ENCODE peak calls at places on chromosomes 6 and 20, in four cellular contexts. X is NCI-H748 treated with DMSO at 0.1 percent for 48 hours, I is keratinocyte, P is iPS DF 6.9. A is an unnamed sample.

GRCh38 chr6:37693079-37693478 is 4.6 kb downstream of the MDGA1 start:
- DNase-seq in X (no peak), I (no peak), P (no peak), A (no peak)

GRCh38 chr6:169803291-169803811 is 51.9 kb downstream of the ERMARD start:
- DNase-seq in X (no peak), I (no peak), P (no peak), A (no peak)

GRCh38 chr6:3433005-3433404 is 23.8 kb downstream of the SLC22A23 start:
- DNase-seq in X (no peak), I (no peak), P (no peak), A (no peak)

GRCh38 chr20:8812818-8813217 is 256.1 kb upstream of the PLCB4 start:
- DNase-seq in X (peak), I (no peak), P (no peak), A (no peak)

GRCh38 chr20:11492846-11493245 is 424.8 kb upstream of the BTBD3 start:
- DNase-seq in X (no peak), I (no peak), P (no peak), A (no peak)

GRCh38 chr20:10432079-10432478 is 1.9 kb downstream of the MKKS start:
- DNase-seq in X (no peak), I (no peak), P (no peak), A (no peak)

GRCh38 chr20:17841751-17842191 is 126.8 kb downstream of the SNX5 start:
- DNase-seq in X (no peak), I (no peak), P (no peak), A (no peak)

GRCh38 chr6:128036808-128037570 is 136.1 kb upstream of the THEMIS start:
- DNase-seq in X (no peak), I (no peak), P (no peak), A (no peak)

GRCh38 chr6:37173573-37174195 is 3.7 kb downstream of the PIM1 start:
- DNase-seq in X (no peak), I (no peak), P (no peak), A (no peak)

GRCh38 chr20:36065427-36065998 is 89.0 kb upstream of the EPB41L1 start:
- DNase-seq in X (no peak), I (no peak), P (no peak), A (no peak)

GRCh38 chr6:4678506-4679300 is 97.5 kb upstream of the CDYL start:
- DNase-seq in X (no peak), I (no peak), P (no peak), A (no peak)

GRCh38 chr6:52574709-52575489 is 2.0 kb downstream of the TRAM2 start:
- DNase-seq in X (no peak), I (no peak), P (no peak), A (no peak)

GRCh38 chr6:33343953-33344611 is 26.5 kb upstream of the ZBTB22 start:
- DNase-seq in X (no peak), I (no peak), P (no peak), A (no peak)

GRCh38 chr6:16991981-16992629 is 109.7 kb upstream of the STMND1 start:
- DNase-seq in X (no peak), I (no peak), P (no peak), A (no peak)

GRCh38 chr6:10099648-10100047 is 315.2 kb downstream of the TFAP2A start:
- DNase-seq in X (no peak), I (no peak), P (no peak), A (no peak)

GRCh38 chr6:69232506-69233194 is 564.2 kb downstream of the LMBRD1 start:
- DNase-seq in X (peak), I (no peak), P (peak), A (peak)

GRCh38 chr6:150800596-150801310 is 64.7 kb upstream of the MTHFD1L start:
- DNase-seq in X (no peak), I (no peak), P (no peak), A (no peak)

GRCh38 chr20:57040924-57041323 is 225.5 kb downstream of the BMP7 start:
- DNase-seq in X (no peak), I (no peak), P (no peak), A (peak)

GRCh38 chr6:47419621-47420020 is 58.0 kb upstream of the CD2AP start:
- DNase-seq in X (no peak), I (no peak), P (no peak), A (no peak)

GRCh38 chr6:103699770-103700169 is 1159.9 kb downstream of the HACE1 start:
- DNase-seq in X (no peak), I (no peak), P (no peak), A (no peak)

GRCh38 chr6:109793793-109794192 is 102.7 kb downstream of the FIG4 start:
- DNase-seq in X (peak), I (peak), P (no peak), A (peak)

GRCh38 chr6:121520337-121521163 is 85.1 kb downstream of the GJA1 start:
- DNase-seq in X (no peak), I (no peak), P (no peak), A (no peak)

GRCh38 chr6:117389227-117390057 is 36.3 kb downstream of the ROS1 start:
- DNase-seq in X (no peak), I (peak), P (no peak), A (peak)

GRCh38 chr6:143536866-143537691 is 25.6 kb upstream of the FUCA2 start:
- DNase-seq in X (no peak), I (no peak), P (peak), A (no peak)

GRCh38 chr20:35311409-35311808 is 19.2 kb upstream of the FAM83C start:
- DNase-seq in X (no peak), I (no peak), P (no peak), A (no peak)

GRCh38 chr6:18213439-18213838 is 50.9 kb downstream of the DEK start:
- DNase-seq in X (no peak), I (no peak), P (no peak), A (no peak)

GRCh38 chr6:73694711-73695411 is 1.1 kb upstream of the CD109 start:
- DNase-seq in X (no peak), I (no peak), P (no peak), A (no peak)

GRCh38 chr20:54093423-54094267 is 23.3 kb upstream of the BCAS1 start:
- DNase-seq in X (no peak), I (no peak), P (no peak), A (no peak)